ENCODE peak calls at places on chromosomes 12 and 14, in eight cellular contexts. T is fibroblast of lung, R is foreskin fibroblast, L is left ventricle myocardium inferior, D is heart left ventricle, F is fibroblast of pulmonary artery, S is AG04450, G is A549. O is an unnamed sample.

GRCh38 chr14:91415794-91416743 is 1.6 kb downstream of the CCDC88C start:
- DNase-seq in T (peak; percentile 14), R (no peak), L (no peak), D (no peak), F (no peak), S (no peak), G (no peak), O (no peak)

GRCh38 chr14:101823081-101823480 is 61.6 kb downstream of the PPP2R5C start:
- DNase-seq in T (no peak), R (no peak), L (no peak), D (no peak), F (no peak), S (no peak), G (no peak), O (no peak)

GRCh38 chr12:86170051-86170450 is 86.1 kb downstream of the MGAT4C start:
- DNase-seq in T (no peak), R (no peak), L (no peak), D (no peak), F (no peak), S (no peak), G (no peak), O (no peak)

GRCh38 chr12:40390980-40391379 is 166.2 kb downstream of the LRRK2 start:
- DNase-seq in T (no peak), R (no peak), L (no peak), D (no peak), F (no peak), S (no peak), G (no peak), O (no peak)

GRCh38 chr12:65817866-65818265 is 6.4 kb upstream of the HMGA2 start:
- DNase-seq in T (no peak), R (no peak), L (no peak), D (no peak), F (no peak), S (no peak), G (no peak), O (no peak)

GRCh38 chr14:64410084-64410774 is 22.1 kb downstream of the MTHFD1 start:
- DNase-seq in T (peak; percentile 47), R (peak; percentile 32), L (no peak), D (no peak), F (peak; percentile 65), S (no peak), G (no peak), O (peak; percentile 61)

GRCh38 chr12:62629971-62630739 is 163.5 kb downstream of the MON2 start:
- DNase-seq in T (no peak), R (no peak), L (no peak), D (no peak), F (no peak), S (no peak), G (no peak), O (no peak)

GRCh38 chr12:29234965-29235364 is 85.9 kb downstream of the FAR2 start:
- DNase-seq in T (peak; percentile 80), R (no peak), L (no peak), D (no peak), F (peak; percentile 40), S (no peak), G (no peak), O (no peak)

GRCh38 chr12:122528992-122529391 is 1.9 kb downstream of the KNTC1 start:
- DNase-seq in T (no peak), R (no peak), L (no peak), D (no peak), F (no peak), S (no peak), G (no peak), O (no peak)

GRCh38 chr12:13000935-13001724 is 1.1 kb upstream of the HEBP1 start:
- DNase-seq in T (peak; percentile 53), R (peak; percentile 63), L (peak; percentile 52), D (peak; percentile 66), F (peak; percentile 55), S (no peak), G (peak; percentile 86), O (no peak)

DNA sequence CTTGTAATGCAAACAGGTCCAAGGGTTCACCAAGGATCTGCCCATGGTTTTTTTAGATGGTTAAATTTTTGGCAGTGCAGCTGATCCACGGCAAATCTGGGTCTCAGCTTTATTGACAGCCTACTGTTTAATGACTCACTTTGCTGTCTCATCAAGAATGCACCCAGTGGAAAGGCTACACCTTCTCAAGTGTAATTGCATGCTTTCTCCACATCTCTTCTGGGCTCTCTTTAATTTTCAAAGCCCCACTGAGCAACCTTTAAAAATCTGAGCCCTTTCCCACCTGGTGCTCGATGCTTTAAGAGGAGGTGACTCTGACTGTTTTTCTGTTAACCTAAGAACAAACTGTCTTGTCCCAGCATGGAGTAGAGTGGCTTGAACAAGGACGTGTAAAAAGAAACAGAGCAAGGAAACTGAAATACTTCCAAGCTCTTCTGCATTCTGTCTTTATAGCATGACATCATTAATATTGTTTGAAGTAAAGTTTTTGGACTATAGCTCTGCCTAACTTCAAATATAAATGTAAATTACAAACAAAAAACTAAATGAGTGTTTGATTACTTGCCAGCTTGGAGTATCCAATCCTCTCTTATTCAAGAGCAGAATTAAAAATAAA is 214.2 kb upstream of the KRR1 start:
- DNase-seq in T (peak; percentile 77), R (peak; percentile 77), L (no peak), D (no peak), F (peak; percentile 60), S (no peak), G (peak; percentile 66), O (no peak)
- TF ChIP-seq CTCF in T (peak; percentile 18), R (no peak), L (no peak), D (no peak), F (peak; percentile 5), S (peak; percentile 37), G (no peak), O (peak; percentile 17)

DNA sequence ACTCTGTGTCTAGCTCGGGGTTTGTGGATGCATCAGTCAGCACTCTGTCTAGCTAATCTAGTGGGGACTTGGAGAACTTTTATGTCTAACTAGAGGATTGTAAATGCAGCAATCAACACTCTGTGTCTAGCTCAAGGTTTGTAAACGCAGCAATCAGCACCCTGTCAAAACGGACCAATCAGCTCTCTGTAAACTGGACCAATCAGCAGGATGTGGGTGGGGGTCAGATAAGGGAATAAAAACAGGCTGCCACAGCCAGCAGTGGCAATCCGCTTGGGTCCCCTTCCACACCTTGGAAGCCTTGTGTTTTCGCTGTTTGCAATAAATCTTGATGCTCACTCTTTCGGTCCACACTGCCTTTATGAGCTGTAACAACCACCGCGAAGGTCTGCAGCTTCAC is 920.7 kb upstream of the FOXG1 start:
- DNase-seq in T (no peak), R (no peak), L (no peak), D (no peak), F (no peak), S (no peak), G (no peak), O (no peak)
- H3K4me3 ChIP-seq in T (no peak overlapping the region), R (no peak overlapping the region), L (no peak overlapping the region), D (no peak overlapping the region), F (no peak overlapping the region), S (no peak overlapping the region), G (no peak overlapping the region), O (no peak overlapping the region)

GRCh38 chr14:76647699-76648298 is 113.5 kb upstream of the VASH1 start:
- DNase-seq in T (peak; percentile 40), R (peak; percentile 25), L (no peak), D (peak; percentile 31), F (peak; percentile 72), S (peak; percentile 23), G (peak; percentile 71), O (peak; percentile 7)
- TF ChIP-seq CTCF in T (peak; percentile 95), R (peak; percentile 91), L (peak; percentile 88), D (peak; percentile 72), F (peak; percentile 96), S (peak; percentile 87), G (peak; percentile 73), O (peak; percentile 92)

DNA sequence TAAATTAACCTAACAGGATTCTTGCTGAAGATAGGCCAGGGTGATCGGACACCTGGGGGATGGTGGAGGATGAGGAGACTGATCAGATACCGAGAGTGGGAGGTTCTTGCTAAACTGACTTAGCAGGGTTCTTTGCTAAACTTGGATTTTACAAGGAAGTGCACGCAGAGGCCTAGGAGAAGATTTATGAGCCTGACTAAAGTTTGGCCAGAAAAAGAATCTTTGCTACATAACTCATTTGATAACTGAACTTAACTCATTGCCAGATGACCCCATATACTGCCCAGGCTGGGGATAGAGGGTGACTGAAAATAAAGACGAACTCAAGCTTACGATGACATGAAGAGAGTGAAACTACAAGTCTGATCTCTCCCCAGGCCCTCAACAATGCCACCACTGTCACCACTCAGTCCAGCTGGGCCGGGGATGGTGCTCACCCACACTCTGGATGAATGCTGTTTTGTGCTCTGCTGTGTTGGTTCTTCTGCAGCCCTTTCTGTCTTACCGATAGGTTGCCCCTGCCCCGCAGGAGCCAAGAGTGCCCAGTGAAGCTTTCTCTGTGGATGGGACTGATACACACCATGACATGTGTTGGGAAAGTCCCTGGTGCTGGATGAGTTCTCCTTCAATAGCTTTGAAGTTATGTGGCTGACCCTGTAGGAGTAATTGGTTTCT is 29.0 kb downstream of the PPFIBP1 start:
- DNase-seq in T (peak; percentile 55), R (no peak), L (no peak), D (no peak), F (no peak), S (no peak), G (no peak), O (no peak)
- H3K4me3 ChIP-seq in T (no peak overlapping the region), R (no peak overlapping the region), L (no peak overlapping the region), D (no peak overlapping the region), F (no peak overlapping the region), S (no peak overlapping the region), G (no peak overlapping the region), O (no peak overlapping the region)

GRCh38 chr14:100417466-100417865 is 94.3 kb downstream of the SLC25A47 start:
- DNase-seq in T (peak; percentile 95), R (peak; percentile 92), L (no peak), D (no peak), F (peak; percentile 91), S (peak; percentile 87), G (peak; percentile 94), O (peak; percentile 82)
- TF ChIP-seq CTCF in T (peak; percentile 97), R (peak; percentile 79), L (peak; percentile 42), D (no peak), F (peak; percentile 93), S (peak; percentile 95), G (peak; percentile 77), O (peak; percentile 81)

DNA sequence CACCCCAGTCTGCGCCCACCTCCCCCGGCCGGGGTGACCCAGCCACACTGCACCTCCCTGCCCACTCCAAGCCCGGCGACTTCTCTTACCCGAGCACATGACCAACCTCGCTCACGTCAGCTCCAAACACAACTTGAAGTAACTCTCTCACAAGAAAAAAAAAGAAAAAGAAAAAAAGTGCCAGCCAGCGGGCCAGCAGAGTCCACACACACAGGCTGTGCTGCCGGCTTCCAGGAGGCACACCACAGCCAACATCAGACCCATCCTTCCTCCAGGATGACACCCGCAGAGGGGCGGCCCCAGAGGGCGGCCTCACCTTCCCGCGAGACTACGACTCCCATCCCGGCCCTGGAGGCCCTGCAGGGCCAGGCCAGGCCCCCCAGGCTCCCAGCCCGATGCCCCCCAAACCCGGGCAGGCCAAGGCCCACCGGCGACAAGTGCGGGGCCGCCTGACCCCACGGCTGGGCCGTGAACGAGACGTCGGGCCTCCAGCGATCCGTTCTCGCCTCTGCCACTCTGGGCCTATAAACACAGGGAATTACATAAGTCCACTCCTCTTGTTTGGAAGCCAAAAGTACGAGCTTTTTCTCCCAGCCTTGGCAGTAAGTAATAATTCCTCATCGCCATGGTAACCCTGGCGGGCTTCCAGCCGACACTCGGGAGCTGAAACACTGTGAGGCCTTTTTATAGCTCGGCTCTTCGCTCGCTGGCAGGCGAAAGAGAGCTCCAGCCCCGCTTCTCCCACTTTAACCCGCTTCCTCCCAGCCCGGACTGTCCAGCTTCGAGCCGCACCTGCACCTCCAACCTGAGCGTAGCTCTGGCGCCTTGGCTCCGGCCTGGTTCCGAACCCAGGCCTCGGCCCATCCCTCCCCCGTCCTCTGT is 49.1 kb downstream of the NCOR2 start:
- DNase-seq in T (peak; percentile 100), R (peak; percentile 98), L (peak; percentile 99), D (peak; percentile 99), F (peak; percentile 100), S (peak; percentile 98), G (peak; percentile 98), O (peak; percentile 95)
- H3K4me3 ChIP-seq in T (peak overlapping the region; percentile 23), R (peak overlapping the region; percentile 61), L (peak overlapping the region; percentile 69), D (peak overlapping the region; percentile 38), F (peak overlapping the region; percentile 56), S (peak overlapping the region; percentile 62), G (peak overlapping the region; percentile 46), O (peak overlapping the region; percentile 63)

GRCh38 chr14:67453575-67454300 is 34.8 kb downstream of the TMEM229B start:
- DNase-seq in T (no peak), R (no peak), L (no peak), D (no peak), F (no peak), S (no peak), G (no peak), O (no peak)
- TF ChIP-seq CTCF in T (no peak), R (no peak), L (no peak), D (no peak), F (no peak), S (no peak), G (no peak), O (no peak)

O was measured in epithelial cell of proximal tubule.